ENCODE peak calls at places on chromosomes 11 and 22, in six cellular contexts. F is BE2C; K is skeletal muscle cell; R is H7; U is stimulated activated CD8-positive, alpha-beta memory T cell treated with anti-CD3 and anti-CD28 coated beads, Interleukin-4, amount 100 ng/mL, for 4 hours; S is activated T-cell treated with anti-CD3 and anti-CD28 coated beads, Interleukin-2, amount 50 U/mL, for 72 hours. P is an unnamed sample.

GRCh38 chr11:118791961-118792578 is 1.1 kb upstream of the DDX6 start:
- DNase-seq in K (no peak), U (no peak), R (peak), S (peak), F (peak), P (no peak)

GRCh38 chr11:33942954-33943353 is 51.1 kb upstream of the LMO2 start:
- DNase-seq in S (no peak), K (peak), R (no peak), U (no peak), F (no peak), P (no peak)

GRCh38 chr22:27578937-27579617 is 222.5 kb downstream of the MN1 start:
- DNase-seq in S (no peak), R (no peak), K (no peak), F (no peak), U (no peak), P (no peak)

GRCh38 chr11:29018631-29019030 is 910.4 kb downstream of the METTL15 start:
- DNase-seq in U (no peak), K (peak), S (no peak), F (no peak), R (no peak), P (peak)

GRCh38 chr11:117859061-117859460 is 17.4 kb downstream of the FXYD6 start:
- DNase-seq in U (no peak), F (no peak), S (no peak), K (no peak), R (peak), P (no peak)

GRCh38 chr22:44926124-44926475 is 83.7 kb downstream of the PHF21B start:
- DNase-seq in S (no peak), F (no peak), U (no peak), R (peak), K (no peak), P (no peak)

GRCh38 chr11:126355926-126356897 is 726 bp downstream of the ST3GAL4 start:
- DNase-seq in U (no peak), F (no peak), R (peak), S (peak), K (no peak), P (no peak)

GRCh38 chr11:110123003-110123402 is 29.8 kb downstream of the ZC3H12C start:
- DNase-seq in S (no peak), R (no peak), U (no peak), K (no peak), F (no peak), P (peak)